ENCODE peak calls at places on chromosomes 5 and 9, in seven cellular contexts. One of them, this sample, is unnamed.

GRCh38 chr9:109314011-109314531 is 6.8 kb downstream of the EPB41L4B start:
- DNase-seq in lower leg skin: no peak
- DNase-seq in colonic mucosa: no peak
- DNase-seq in epithelial cell of esophagus: no peak
- DNase-seq in cardiac muscle cell: no peak
- DNase-seq in uterus: no peak
- DNase-seq in lung: peak; percentile 56
- DNase-seq in this sample: no peak

GRCh38 chr5:131610198-131611063 is 24.6 kb downstream of the RAPGEF6 start:
- DNase-seq in lower leg skin: no peak
- DNase-seq in colonic mucosa: no peak
- DNase-seq in epithelial cell of esophagus: peak; percentile 81
- DNase-seq in cardiac muscle cell: peak; percentile 68
- DNase-seq in uterus: no peak
- DNase-seq in lung: no peak
- DNase-seq in this sample: no peak

GRCh38 chr9:133112361-133113026 is 8.5 kb downstream of the RALGDS start:
- DNase-seq in lower leg skin: peak; percentile 80
- DNase-seq in colonic mucosa: no peak
- DNase-seq in epithelial cell of esophagus: no peak
- DNase-seq in cardiac muscle cell: no peak
- DNase-seq in uterus: peak; percentile 43
- DNase-seq in lung: peak; percentile 79
- DNase-seq in this sample: no peak

GRCh38 chr9:83204047-83204446 is 141.1 kb upstream of the RASEF start:
- DNase-seq in lower leg skin: no peak
- DNase-seq in colonic mucosa: no peak
- DNase-seq in epithelial cell of esophagus: no peak
- DNase-seq in cardiac muscle cell: no peak
- DNase-seq in uterus: no peak
- DNase-seq in lung: no peak
- DNase-seq in this sample: no peak

GRCh38 chr5:998276-998974 is 10.2 kb upstream of the NKD2 start:
- DNase-seq in lower leg skin: no peak
- DNase-seq in colonic mucosa: no peak
- DNase-seq in epithelial cell of esophagus: no peak
- DNase-seq in cardiac muscle cell: peak; percentile 57
- DNase-seq in uterus: peak; percentile 9
- DNase-seq in lung: no peak
- DNase-seq in this sample: peak; percentile 49

GRCh38 chr5:122377023-122377422 is 65.0 kb downstream of the SNCAIP start:
- DNase-seq in lower leg skin: no peak
- DNase-seq in colonic mucosa: no peak
- DNase-seq in epithelial cell of esophagus: no peak
- DNase-seq in cardiac muscle cell: peak; percentile 78
- DNase-seq in uterus: no peak
- DNase-seq in lung: no peak
- DNase-seq in this sample: no peak

GRCh38 chr5:24633705-24634325 is 11.0 kb downstream of the CDH10 start:
- DNase-seq in lower leg skin: no peak
- DNase-seq in colonic mucosa: no peak
- DNase-seq in epithelial cell of esophagus: peak; percentile 48
- DNase-seq in cardiac muscle cell: peak; percentile 43
- DNase-seq in uterus: no peak
- DNase-seq in lung: no peak
- DNase-seq in this sample: no peak

GRCh38 chr5:177233802-177234201 is 69.7 kb downstream of the RAB24 start:
- DNase-seq in lower leg skin: no peak
- DNase-seq in colonic mucosa: no peak
- DNase-seq in epithelial cell of esophagus: no peak
- DNase-seq in cardiac muscle cell: no peak
- DNase-seq in uterus: no peak
- DNase-seq in lung: no peak
- DNase-seq in this sample: no peak

GRCh38 chr9:129615407-129616285 is 5.3 kb downstream of the C9orf50 start:
- DNase-seq in lower leg skin: no peak
- DNase-seq in colonic mucosa: no peak
- DNase-seq in epithelial cell of esophagus: no peak
- DNase-seq in cardiac muscle cell: no peak
- DNase-seq in uterus: no peak
- DNase-seq in lung: no peak
- DNase-seq in this sample: no peak

GRCh38 chr5:113487779-113488644 is at the start of gene MCC:
- DNase-seq in lower leg skin: peak; percentile 50
- DNase-seq in colonic mucosa: peak; percentile 76
- DNase-seq in epithelial cell of esophagus: peak; percentile 96
- DNase-seq in cardiac muscle cell: peak; percentile 96
- DNase-seq in uterus: peak; percentile 58
- DNase-seq in lung: peak; percentile 79
- DNase-seq in this sample: peak; percentile 90

GRCh38 chr9:86778761-86779160 is 168.5 kb downstream of the GAS1 start:
- DNase-seq in lower leg skin: no peak
- DNase-seq in colonic mucosa: no peak
- DNase-seq in epithelial cell of esophagus: no peak
- DNase-seq in cardiac muscle cell: no peak
- DNase-seq in uterus: no peak
- DNase-seq in lung: no peak
- DNase-seq in this sample: no peak

GRCh38 chr5:8961956-8962355 is 583.9 kb downstream of the SEMA5A start:
- DNase-seq in lower leg skin: no peak
- DNase-seq in colonic mucosa: no peak
- DNase-seq in epithelial cell of esophagus: no peak
- DNase-seq in cardiac muscle cell: no peak
- DNase-seq in uterus: no peak
- DNase-seq in lung: no peak
- DNase-seq in this sample: no peak

GRCh38 chr5:52799358-52799982 is 11.8 kb downstream of the ITGA1 start:
- DNase-seq in lower leg skin: peak; percentile 32
- DNase-seq in colonic mucosa: peak; percentile 59
- DNase-seq in epithelial cell of esophagus: peak; percentile 42
- DNase-seq in cardiac muscle cell: peak; percentile 95
- DNase-seq in uterus: peak; percentile 59
- DNase-seq in lung: peak; percentile 34
- DNase-seq in this sample: no peak

GRCh38 chr5:87400305-87400899 is 12.3 kb downstream of the CCNH start:
- DNase-seq in lower leg skin: no peak
- DNase-seq in colonic mucosa: no peak
- DNase-seq in epithelial cell of esophagus: peak; percentile 40
- DNase-seq in cardiac muscle cell: peak; percentile 64
- DNase-seq in uterus: no peak
- DNase-seq in lung: no peak
- DNase-seq in this sample: no peak

GRCh38 chr5:14239951-14240350 is 96.8 kb downstream of the TRIO start:
- DNase-seq in lower leg skin: no peak
- DNase-seq in colonic mucosa: no peak
- DNase-seq in epithelial cell of esophagus: no peak
- DNase-seq in cardiac muscle cell: no peak
- DNase-seq in uterus: no peak
- DNase-seq in lung: no peak
- DNase-seq in this sample: no peak

GRCh38 chr5:153629027-153629426 is 138.6 kb downstream of the GRIA1 start:
- DNase-seq in lower leg skin: peak; percentile 21
- DNase-seq in colonic mucosa: peak; percentile 17
- DNase-seq in epithelial cell of esophagus: peak; percentile 92
- DNase-seq in cardiac muscle cell: peak; percentile 97
- DNase-seq in uterus: peak; percentile 11
- DNase-seq in lung: peak; percentile 66
- DNase-seq in this sample: no peak

GRCh38 chr5:131589510-131590348 is 45.3 kb downstream of the RAPGEF6 start:
- DNase-seq in lower leg skin: no peak
- DNase-seq in colonic mucosa: peak; percentile 38
- DNase-seq in epithelial cell of esophagus: peak; percentile 59
- DNase-seq in cardiac muscle cell: peak; percentile 82
- DNase-seq in uterus: no peak
- DNase-seq in lung: no peak
- DNase-seq in this sample: no peak

GRCh38 chr9:91146391-91147019 is 215.2 kb downstream of the AUH start:
- DNase-seq in lower leg skin: no peak
- DNase-seq in colonic mucosa: no peak
- DNase-seq in epithelial cell of esophagus: no peak
- DNase-seq in cardiac muscle cell: no peak
- DNase-seq in uterus: no peak
- DNase-seq in lung: peak; percentile 51
- DNase-seq in this sample: no peak

GRCh38 chr5:142684508-142685031 is 1.3 kb downstream of the FGF1 start:
- DNase-seq in lower leg skin: no peak
- DNase-seq in colonic mucosa: no peak
- DNase-seq in epithelial cell of esophagus: no peak
- DNase-seq in cardiac muscle cell: peak; percentile 26
- DNase-seq in uterus: no peak
- DNase-seq in lung: no peak
- DNase-seq in this sample: peak; percentile 56

GRCh38 chr9:79377315-79377855 is 194.4 kb upstream of the TLE4 start:
- DNase-seq in lower leg skin: no peak
- DNase-seq in colonic mucosa: no peak
- DNase-seq in epithelial cell of esophagus: peak; percentile 24
- DNase-seq in cardiac muscle cell: no peak
- DNase-seq in uterus: no peak
- DNase-seq in lung: no peak
- DNase-seq in this sample: no peak

DNA sequence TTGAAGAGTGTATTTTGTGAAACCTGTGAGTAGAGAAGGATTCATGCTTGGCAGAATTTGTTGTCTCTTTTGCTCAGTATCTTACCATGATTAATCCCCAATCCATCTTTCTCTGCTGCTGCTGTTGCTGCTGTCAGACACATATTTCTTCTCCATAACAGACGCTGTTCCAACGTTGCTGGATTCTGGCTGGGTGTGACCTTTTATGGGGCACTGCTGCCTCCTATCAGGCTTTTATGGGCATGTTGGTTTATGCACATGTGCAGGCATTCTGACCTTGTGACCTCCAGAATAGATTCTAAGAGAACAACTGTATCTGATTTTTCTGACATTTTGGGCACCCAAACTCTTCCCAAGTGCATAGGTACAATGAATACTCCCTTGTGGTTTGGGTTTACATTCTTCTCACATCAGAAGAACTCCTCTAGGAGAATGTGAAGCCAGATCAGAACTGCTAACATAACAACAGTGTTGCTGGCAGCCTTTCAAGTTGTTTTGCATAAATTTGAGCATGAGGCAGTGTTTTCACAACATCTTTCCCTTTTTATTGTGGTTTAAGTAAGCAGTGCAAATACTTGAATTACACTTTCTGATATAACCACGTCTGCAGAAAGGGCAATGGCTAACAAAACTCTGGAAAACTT is 9.2 kb upstream of the ISL1 start:
- DNase-seq in lower leg skin: no peak
- DNase-seq in colonic mucosa: peak; percentile 47
- DNase-seq in epithelial cell of esophagus: no peak
- DNase-seq in cardiac muscle cell: no peak
- DNase-seq in uterus: no peak
- DNase-seq in lung: no peak
- DNase-seq in this sample: no peak
- TF ChIP-seq CTCF in lower leg skin: no peak
- TF ChIP-seq CTCF in colonic mucosa: no peak
- TF ChIP-seq CTCF in epithelial cell of esophagus: peak; percentile 12
- TF ChIP-seq CTCF in cardiac muscle cell: no peak
- TF ChIP-seq CTCF in uterus: no peak
- TF ChIP-seq CTCF in lung: no peak
- TF ChIP-seq CTCF in this sample: no peak

GRCh38 chr9:136882109-136882946 is 4.0 kb upstream of the TRAF2 start:
- DNase-seq in lower leg skin: peak; percentile 70
- DNase-seq in colonic mucosa: peak; percentile 69
- DNase-seq in epithelial cell of esophagus: peak; percentile 95
- DNase-seq in cardiac muscle cell: peak; percentile 78
- DNase-seq in uterus: no peak
- DNase-seq in lung: peak; percentile 47
- DNase-seq in this sample: no peak
- TF ChIP-seq CTCF in lower leg skin: no peak
- TF ChIP-seq CTCF in colonic mucosa: no peak
- TF ChIP-seq CTCF in epithelial cell of esophagus: no peak
- TF ChIP-seq CTCF in cardiac muscle cell: no peak
- TF ChIP-seq CTCF in uterus: no peak
- TF ChIP-seq CTCF in lung: no peak
- TF ChIP-seq CTCF in this sample: no peak

DNA sequence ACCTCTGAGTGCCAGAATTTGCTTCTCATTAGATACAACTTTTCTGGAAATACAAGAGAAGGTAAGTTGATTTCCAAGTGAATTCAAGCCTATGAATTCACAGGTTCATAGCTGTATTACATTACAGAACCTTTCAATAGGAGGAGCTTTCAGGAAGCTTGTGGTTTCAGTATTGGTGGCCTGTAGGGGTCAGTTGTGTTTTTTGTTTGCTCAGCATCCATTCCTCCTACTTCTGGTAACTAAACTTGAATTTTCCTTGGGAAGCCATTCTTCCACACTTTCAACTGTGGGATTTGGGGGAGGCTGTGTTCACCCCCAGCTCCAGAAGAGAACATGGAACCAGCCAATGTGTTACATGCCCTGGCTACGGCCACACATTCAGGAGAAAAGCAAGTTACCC is 5.6 kb upstream of the CYSTM1 start:
- DNase-seq in lower leg skin: no peak
- DNase-seq in colonic mucosa: no peak
- DNase-seq in epithelial cell of esophagus: no peak
- DNase-seq in cardiac muscle cell: peak; percentile 35
- DNase-seq in uterus: no peak
- DNase-seq in lung: no peak
- DNase-seq in this sample: no peak
- TF ChIP-seq CTCF in lower leg skin: no peak
- TF ChIP-seq CTCF in colonic mucosa: no peak
- TF ChIP-seq CTCF in epithelial cell of esophagus: no peak
- TF ChIP-seq CTCF in cardiac muscle cell: no peak
- TF ChIP-seq CTCF in uterus: no peak
- TF ChIP-seq CTCF in lung: no peak
- TF ChIP-seq CTCF in this sample: no peak

GRCh38 chr5:42750507-42750906 is 6.1 kb upstream of the CCDC152 start:
- DNase-seq in lower leg skin: no peak
- DNase-seq in colonic mucosa: no peak
- DNase-seq in epithelial cell of esophagus: no peak
- DNase-seq in cardiac muscle cell: no peak
- DNase-seq in uterus: no peak
- DNase-seq in lung: no peak
- DNase-seq in this sample: no peak

GRCh38 chr5:42740920-42741319 is 15.7 kb upstream of the CCDC152 start:
- DNase-seq in lower leg skin: no peak
- DNase-seq in colonic mucosa: no peak
- DNase-seq in epithelial cell of esophagus: no peak
- DNase-seq in cardiac muscle cell: no peak
- DNase-seq in uterus: no peak
- DNase-seq in lung: no peak
- DNase-seq in this sample: no peak

GRCh38 chr5:42749020-42749419 is 7.6 kb upstream of the CCDC152 start:
- DNase-seq in lower leg skin: no peak
- DNase-seq in colonic mucosa: no peak
- DNase-seq in epithelial cell of esophagus: no peak
- DNase-seq in cardiac muscle cell: no peak
- DNase-seq in uterus: no peak
- DNase-seq in lung: no peak
- DNase-seq in this sample: no peak

GRCh38 chr5:42745856-42746255 is 10.8 kb upstream of the CCDC152 start:
- DNase-seq in lower leg skin: no peak
- DNase-seq in colonic mucosa: no peak
- DNase-seq in epithelial cell of esophagus: no peak
- DNase-seq in cardiac muscle cell: no peak
- DNase-seq in uterus: no peak
- DNase-seq in lung: no peak
- DNase-seq in this sample: no peak

DNA sequence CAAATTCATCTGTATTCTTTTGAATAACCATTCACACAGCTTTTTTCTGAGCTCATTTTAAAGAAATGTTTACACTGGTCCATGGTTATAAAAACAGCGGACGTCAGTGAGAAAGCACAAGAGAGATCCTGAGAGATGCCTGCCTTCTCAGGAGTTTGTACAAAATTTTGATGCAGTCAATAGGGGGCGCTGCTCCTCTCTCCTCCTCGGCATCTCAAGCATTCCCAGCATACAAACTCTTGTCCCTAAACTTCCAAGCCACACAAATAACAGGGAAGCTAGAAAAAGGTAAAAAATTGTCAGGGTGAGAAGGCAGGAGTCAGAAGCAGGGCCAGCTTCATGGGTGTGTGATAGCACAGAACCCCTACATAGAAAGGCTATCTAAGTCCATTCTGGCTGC is 11.2 kb upstream of the CCDC152 start:
- DNase-seq in lower leg skin: no peak
- DNase-seq in colonic mucosa: peak; percentile 23
- DNase-seq in epithelial cell of esophagus: peak; percentile 8
- DNase-seq in cardiac muscle cell: peak; percentile 43
- DNase-seq in uterus: no peak
- DNase-seq in lung: no peak
- DNase-seq in this sample: no peak
- TF ChIP-seq CTCF in lower leg skin: no peak
- TF ChIP-seq CTCF in colonic mucosa: peak; percentile 39
- TF ChIP-seq CTCF in epithelial cell of esophagus: peak; percentile 31
- TF ChIP-seq CTCF in cardiac muscle cell: peak; percentile 60
- TF ChIP-seq CTCF in uterus: no peak
- TF ChIP-seq CTCF in lung: no peak
- TF ChIP-seq CTCF in this sample: peak; percentile 61